ENCODE peak calls at places on chromosomes 1 and 21, in four cellular contexts. Y is myocyte, D is cardiac muscle cell, W is HCEC 1CT. P is an unnamed sample.

GRCh38 chr21:41847066-41847804 is 31.9 kb downstream of the PRDM15 start:
- DNase-seq in Y (no peak), D (peak), W (peak), P (no peak)

GRCh38 chr1:109478806-109479205 is 4.9 kb upstream of the ATXN7L2 start:
- DNase-seq in Y (no peak), D (no peak), W (no peak), P (no peak)

GRCh38 chr1:15584489-15585363 is at the start of gene AGMAT:
- DNase-seq in Y (peak), D (peak), W (peak), P (peak)

GRCh38 chr1:199747984-199748383 is 279.5 kb upstream of the NR5A2 start:
- DNase-seq in Y (peak), D (peak), W (no peak), P (no peak)

GRCh38 chr1:2152914-2153313 is 41.7 kb downstream of the FAAP20 start:
- DNase-seq in Y (no peak), D (no peak), W (no peak), P (no peak)

GRCh38 chr1:51648180-51649109 is 31.6 kb downstream of the OSBPL9 start:
- DNase-seq in Y (no peak), D (peak), W (peak), P (no peak)

GRCh38 chr21:28357743-28358142 is 634.9 kb downstream of the LTN1 start:
- DNase-seq in Y (no peak), D (no peak), W (no peak), P (no peak)

GRCh38 chr1:100989306-100990077 is 36.1 kb downstream of the DPH5 start:
- DNase-seq in Y (peak), D (peak), W (peak), P (no peak)

GRCh38 chr1:225866061-225866844 is 15.9 kb downstream of the TMEM63A start:
- DNase-seq in Y (peak), D (peak), W (peak), P (no peak)

GRCh38 chr1:53307037-53307436 is 20.8 kb downstream of the LRP8 start:
- DNase-seq in Y (no peak), D (no peak), W (no peak), P (no peak)

GRCh38 chr1:221511797-221512196 is 230.1 kb downstream of the DUSP10 start:
- DNase-seq in Y (no peak), D (no peak), W (no peak), P (no peak)

GRCh38 chr21:14740692-14741091 is 194.6 kb upstream of the SAMSN1 start:
- DNase-seq in Y (no peak), D (no peak), W (no peak), P (no peak)

GRCh38 chr1:194862129-194862528 is 1675.7 kb upstream of the B3GALT2 start:
- DNase-seq in Y (no peak), D (no peak), W (no peak), P (no peak)

GRCh38 chr1:114024049-114024448 is 44.8 kb downstream of the OLFML3 start:
- DNase-seq in Y (peak), D (peak), W (no peak), P (no peak)

GRCh38 chr1:208438262-208438661 is 194.1 kb upstream of the PLXNA2 start:
- DNase-seq in Y (no peak), D (no peak), W (no peak), P (no peak)

GRCh38 chr1:57620589-57620988 is 196.7 kb upstream of the DAB1 start:
- DNase-seq in Y (no peak), D (no peak), W (no peak), P (no peak)

GRCh38 chr1:212489284-212489859 is 56.7 kb downstream of the NENF start:
- DNase-seq in Y (no peak), D (no peak), W (no peak), P (no peak)

GRCh38 chr1:95287078-95287477 is 53.1 kb downstream of the RWDD3 start:
- DNase-seq in Y (peak), D (no peak), W (no peak), P (no peak)

GRCh38 chr1:85378526-85378925 is 86.4 kb downstream of the DDAH1 start:
- DNase-seq in Y (peak), D (no peak), W (no peak), P (no peak)

GRCh38 chr1:5973771-5974170 is 18.5 kb downstream of the NPHP4 start:
- DNase-seq in Y (no peak), D (peak), W (no peak), P (no peak)

GRCh38 chr1:201859424-201859823 is 29.3 kb upstream of the SHISA4 start:
- DNase-seq in Y (no peak), D (no peak), W (no peak), P (no peak)

GRCh38 chr1:24111264-24111997 is 504 bp downstream of the MYOM3 start:
- DNase-seq in Y (no peak), D (peak), W (no peak), P (peak)

GRCh38 chr1:61636392-61636791 is 88.5 kb downstream of the TM2D1 start:
- DNase-seq in Y (no peak), D (no peak), W (no peak), P (no peak)

GRCh38 chr1:206002160-206002559 is 1.0 kb downstream of the RAB7B start:
- DNase-seq in Y (peak), D (no peak), W (no peak), P (no peak)

GRCh38 chr1:204171751-204172178 is 5.6 kb upstream of the REN start:
- DNase-seq in Y (no peak), D (peak), W (peak), P (no peak)

GRCh38 chr1:53371851-53372250 is 44.0 kb upstream of the LRP8 start:
- DNase-seq in Y (no peak), D (no peak), W (no peak), P (no peak)

GRCh38 chr1:45954401-45954847 is 151.0 kb downstream of the MAST2 start:
- DNase-seq in Y (peak), D (peak), W (peak), P (no peak)

GRCh38 chr1:65958561-65959350 is 166.1 kb downstream of the PDE4B start:
- DNase-seq in Y (peak), D (peak), W (peak), P (no peak)

GRCh38 chr1:203145321-203146041 is 18.0 kb downstream of the ADORA1 start:
- DNase-seq in Y (no peak), D (no peak), W (no peak), P (no peak)

GRCh38 chr1:168386949-168387586 is 106.4 kb downstream of the TBX19 start:
- DNase-seq in Y (no peak), D (peak), W (no peak), P (peak)

GRCh38 chr1:232377494-232377770 is 252.5 kb downstream of the SIPA1L2 start:
- DNase-seq in Y (peak), D (peak), W (no peak), P (no peak)

GRCh38 chr1:89523597-89524368 is 846 bp upstream of the LRRC8B start:
- DNase-seq in Y (no peak), D (peak), W (no peak), P (no peak)

GRCh38 chr1:236836157-236836556 is 41.1 kb downstream of the MTR start:
- DNase-seq in Y (no peak), D (peak), W (no peak), P (no peak)

P was measured in pancreas.